ENCODE peak calls at places on chromosomes 13 and 19, in four cellular contexts. F, W, Q and P are unnamed samples.

GRCh38 chr19:17160908-17161307 is 54.2 kb upstream of the USE1 start:
- DNase-seq in F (no peak), W (no peak), Q (no peak), P (no peak)

GRCh38 chr19:55156202-55157063 is 1.1 kb downstream of the TNNI3 start:
- DNase-seq in F (peak; percentile 44), W (peak; percentile 83), Q (peak; percentile 91), P (peak; percentile 97)

GRCh38 chr19:9934132-9934950 is 2.0 kb downstream of the OLFM2 start:
- DNase-seq in F (peak; percentile 69), W (peak; percentile 89), Q (peak; percentile 87), P (peak; percentile 91)

GRCh38 chr13:23349127-23349897 is 84.2 kb downstream of the SACS start:
- DNase-seq in F (no peak), W (no peak), Q (no peak), P (no peak)

GRCh38 chr19:38145627-38146026 is 78.4 kb downstream of the DPF1 start:
- DNase-seq in F (no peak), W (no peak), Q (no peak), P (no peak)

GRCh38 chr19:6113616-6114188 is 3.4 kb upstream of the RFX2 start:
- DNase-seq in F (no peak), W (no peak), Q (no peak), P (no peak)

GRCh38 chr19:55097864-55098715 is 19.3 kb downstream of the PPP1R12C start:
- DNase-seq in F (no peak), W (no peak), Q (no peak), P (no peak)

GRCh38 chr19:19068659-19069509 is 5.1 kb downstream of the SLC25A42 start:
- DNase-seq in F (no peak), W (no peak), Q (no peak), P (no peak)

GRCh38 chr19:49515767-49516166 is 3.3 kb downstream of the FCGRT start:
- DNase-seq in F (no peak), W (peak; percentile 64), Q (no peak), P (no peak)

GRCh38 chr19:46081928-46082727 is 41.3 kb upstream of the IGFL4 start:
- DNase-seq in F (peak; percentile 67), W (peak; percentile 77), Q (peak; percentile 26), P (peak; percentile 65)

GRCh38 chr19:30691767-30692516 is 319.8 kb downstream of the ZNF536 start:
- DNase-seq in F (no peak), W (no peak), Q (no peak), P (no peak)

GRCh38 chr19:18274303-18274775 is at the start of gene IQCN:
- DNase-seq in F (no peak), W (peak; percentile 69), Q (no peak), P (no peak)

GRCh38 chr13:40204246-40204645 is 462.2 kb downstream of the FOXO1 start:
- DNase-seq in F (no peak), W (no peak), Q (no peak), P (no peak)

GRCh38 chr13:40208517-40208916 is 457.9 kb downstream of the FOXO1 start:
- DNase-seq in F (no peak), W (no peak), Q (no peak), P (no peak)

GRCh38 chr13:40205771-40206240 is 460.6 kb downstream of the FOXO1 start:
- DNase-seq in F (no peak), W (no peak), Q (no peak), P (no peak)

GRCh38 chr13:40206241-40207109 is 460.0 kb downstream of the FOXO1 start:
- DNase-seq in F (peak; percentile 7), W (no peak), Q (no peak), P (no peak)

DNA sequence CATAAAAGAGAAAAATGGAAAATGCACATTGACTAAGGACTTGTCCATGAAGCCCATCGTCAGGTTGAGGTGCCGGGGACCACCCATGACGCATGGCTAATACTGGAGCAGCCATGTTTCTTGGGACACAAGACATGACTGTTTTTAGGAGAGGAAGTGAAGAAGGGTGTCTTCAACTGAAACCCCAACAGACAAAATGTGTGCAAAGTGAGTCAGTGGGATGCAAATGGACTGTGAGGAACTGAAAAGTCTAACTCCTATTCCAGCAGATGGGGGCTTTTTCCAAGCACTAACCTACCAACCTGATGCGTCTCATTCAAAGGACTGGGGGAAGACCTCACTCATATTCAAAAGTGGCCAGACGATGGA is 459.3 kb downstream of the FOXO1 start:
- DNase-seq in F (no peak), W (no peak), Q (no peak), P (no peak)
- H3K4me2 ChIP-seq in F (no peak overlapping the region), W (no peak overlapping the region), Q (no peak overlapping the region), P (no peak overlapping the region)

GRCh38 chr13:46121597-46122163 is 16.8 kb upstream of the CPB2 start:
- DNase-seq in F (no peak), W (no peak), Q (no peak), P (no peak)
- H3K4me2 ChIP-seq in F (no peak overlapping the region), W (no peak overlapping the region), Q (no peak overlapping the region), P (no peak overlapping the region)

GRCh38 chr13:20721058-20721453 is 17.6 kb downstream of the IL17D start:
- DNase-seq in F (no peak), W (no peak), Q (no peak), P (no peak)
- H3K4me2 ChIP-seq in F (no peak overlapping the region), W (peak overlapping the region; percentile 96), Q (no peak overlapping the region), P (peak overlapping the region; percentile 77)

GRCh38 chr19:12970070-12970820 is 869 bp downstream of the DAND5 start:
- DNase-seq in F (no peak), W (no peak), Q (no peak), P (no peak)

GRCh38 chr19:12973236-12973635 is 3.9 kb downstream of the DAND5 start:
- DNase-seq in F (no peak), W (no peak), Q (no peak), P (no peak)

GRCh38 chr19:12967907-12968306 is 1.5 kb upstream of the DAND5 start:
- DNase-seq in F (peak; percentile 55), W (no peak), Q (no peak), P (no peak)

GRCh38 chr19:12965812-12966135 is 3.6 kb upstream of the DAND5 start:
- DNase-seq in F (no peak), W (no peak), Q (no peak), P (no peak)

GRCh38 chr19:12969292-12969988 is at the start of gene DAND5:
- DNase-seq in F (no peak), W (no peak), Q (no peak), P (no peak)
- H3K4me2 ChIP-seq in F (no peak within 1 kb of the TSS), W (no peak within 1 kb of the TSS), Q (no peak within 1 kb of the TSS), P (no peak within 1 kb of the TSS)

GRCh38 chr13:79866436-79866835 is 385.5 kb downstream of the NDFIP2 start:
- DNase-seq in F (no peak), W (no peak), Q (no peak), P (no peak)
- H3K4me2 ChIP-seq in F (no peak overlapping the region), W (no peak overlapping the region), Q (no peak overlapping the region), P (no peak overlapping the region)

GRCh38 chr19:58046856-58047255 is 12.2 kb upstream of the ZNF135 start:
- DNase-seq in F (no peak), W (no peak), Q (no peak), P (no peak)

GRCh38 chr19:58044886-58045285 is 11.1 kb downstream of the ZSCAN1 start:
- DNase-seq in F (no peak), W (no peak), Q (no peak), P (no peak)

GRCh38 chr19:58044391-58044790 is 10.6 kb downstream of the ZSCAN1 start:
- DNase-seq in F (no peak), W (no peak), Q (no peak), P (no peak)

GRCh38 chr19:58045411-58046050 is 11.7 kb downstream of the ZSCAN1 start:
- DNase-seq in F (no peak), W (no peak), Q (no peak), P (no peak)

GRCh38 chr19:58047672-58048071 is 11.4 kb upstream of the ZNF135 start:
- DNase-seq in F (no peak), W (no peak), Q (no peak), P (no peak)
- H3K4me2 ChIP-seq in F (no peak overlapping the region), W (no peak overlapping the region), Q (no peak overlapping the region), P (no peak overlapping the region)